ENCODE peak calls at places on chromosome X, in ten cellular contexts. K, J, M, D, S, Y, Z, O, L and H are unnamed samples.

GRCh38 chrX:46208225-46208854 is 336.9 kb downstream of the ZNF674 start:
- DNase-seq in L (no peak), Y (no peak), S (no peak), Z (peak), M (no peak), D (peak), O (no peak), J (peak), K (no peak), H (no peak)

GRCh38 chrX:132489256-132490085 is 633 bp upstream of the MBNL3 start:
- DNase-seq in L (no peak), S (no peak), M (peak), O (peak), K (no peak), Y (peak), J (peak), D (peak), Z (peak), H (peak)

GRCh38 chrX:83845397-83845796 is 15.5 kb upstream of the CYLC1 start:
- DNase-seq in Y (no peak), S (peak), K (peak), D (peak), Z (no peak), J (peak), O (peak), L (no peak), M (no peak), H (no peak)

GRCh38 chrX:66731398-66731797 is 92.5 kb upstream of the EDA2R start:
- DNase-seq in D (peak), K (peak), S (peak), J (no peak), L (no peak), Z (peak), O (no peak), M (no peak), Y (no peak), H (no peak)

GRCh38 chrX:8743126-8743732 is 11.3 kb upstream of the ANOS1 start:
- DNase-seq in Z (peak), J (peak), L (no peak), D (peak), S (no peak), Y (peak), K (no peak), M (peak), O (peak), H (peak)

GRCh38 chrX:20437678-20438077 is 171.0 kb upstream of the RPS6KA3 start:
- DNase-seq in J (no peak), O (no peak), Y (no peak), K (no peak), L (no peak), Z (no peak), D (no peak), S (no peak), M (no peak), H (no peak)

GRCh38 chrX:109487640-109488039 is 5.8 kb upstream of the GUCY2F start:
- DNase-seq in S (no peak), Y (no peak), O (no peak), Z (no peak), D (no peak), K (no peak), J (no peak), M (no peak), L (no peak), H (no peak)

GRCh38 chrX:102745513-102746133 is 25.1 kb downstream of the GPRASP3 start:
- DNase-seq in O (peak), J (no peak), M (no peak), L (no peak), S (no peak), Y (peak), Z (no peak), K (no peak), D (peak), H (no peak)

GRCh38 chrX:151871244-151871643 is 41.4 kb upstream of the MAGEA4 start:
- DNase-seq in M (no peak), L (no peak), D (no peak), K (peak), O (no peak), J (peak), Z (peak), S (peak), Y (no peak), H (no peak)

DNA sequence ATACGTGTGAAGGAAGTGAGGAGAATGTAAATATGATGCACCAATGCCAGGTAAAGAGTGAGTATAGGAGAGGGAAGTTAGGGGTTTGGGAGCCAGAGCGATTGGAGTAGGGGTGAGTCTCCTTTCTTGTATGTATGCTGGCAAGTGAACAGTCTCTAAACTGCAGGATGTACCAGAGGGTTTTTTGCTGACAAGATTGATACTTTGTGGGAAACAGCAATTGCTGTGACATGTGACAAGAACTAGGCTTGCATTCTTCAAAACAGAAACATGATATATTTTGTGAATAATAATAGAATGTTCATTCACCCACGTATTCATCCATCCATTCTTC is 710 bp downstream of the CHIC1 start:
- DNase-seq in J (no peak), S (no peak), M (no peak), Y (no peak), O (no peak), Z (no peak), L (no peak), D (peak), K (peak), H (no peak)
- TF ChIP-seq CTCF in J (no peak), S (no peak), M (no peak), Y (no peak), O (no peak), Z (no peak), L (no peak), D (no peak), K (no peak), H (no peak)

GRCh38 chrX:140526138-140526537 is 21.3 kb upstream of the SOX3 start:
- DNase-seq in O (no peak), D (no peak), L (no peak), J (no peak), S (no peak), Z (no peak), M (no peak), K (no peak), Y (no peak), H (no peak)
- TF ChIP-seq CTCF in O (no peak), D (no peak), L (no peak), J (no peak), S (no peak), Z (no peak), M (no peak), K (no peak), Y (no peak), H (no peak)

DNA sequence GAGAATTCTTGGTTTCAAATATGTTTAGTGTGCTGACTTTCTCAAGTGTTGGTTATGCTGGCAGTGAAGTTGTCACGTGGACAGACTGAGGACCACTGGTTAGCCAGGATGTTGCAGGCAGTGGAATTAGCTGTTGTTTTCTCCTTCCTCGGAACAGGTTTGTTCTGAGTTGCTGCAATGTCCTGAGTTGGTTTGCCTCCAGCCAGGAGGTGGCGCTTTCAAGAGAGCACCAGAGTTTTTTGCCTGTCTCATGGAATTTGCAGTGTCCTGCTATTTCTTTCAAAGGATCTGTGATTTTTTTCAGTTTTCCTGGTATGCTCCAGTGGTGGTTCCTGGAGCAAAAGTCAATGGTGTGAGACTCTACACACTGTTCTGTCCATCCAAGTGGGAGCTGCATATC is 158.1 kb upstream of the CXorf66 start:
- DNase-seq in Z (no peak), J (peak), S (no peak), M (no peak), D (peak), K (no peak), O (peak), L (no peak), Y (no peak), H (no peak)
- TF ChIP-seq CTCF in Z (no peak), J (no peak), S (no peak), M (peak), D (peak), K (no peak), O (peak), L (no peak), Y (no peak), H (peak)

DNA sequence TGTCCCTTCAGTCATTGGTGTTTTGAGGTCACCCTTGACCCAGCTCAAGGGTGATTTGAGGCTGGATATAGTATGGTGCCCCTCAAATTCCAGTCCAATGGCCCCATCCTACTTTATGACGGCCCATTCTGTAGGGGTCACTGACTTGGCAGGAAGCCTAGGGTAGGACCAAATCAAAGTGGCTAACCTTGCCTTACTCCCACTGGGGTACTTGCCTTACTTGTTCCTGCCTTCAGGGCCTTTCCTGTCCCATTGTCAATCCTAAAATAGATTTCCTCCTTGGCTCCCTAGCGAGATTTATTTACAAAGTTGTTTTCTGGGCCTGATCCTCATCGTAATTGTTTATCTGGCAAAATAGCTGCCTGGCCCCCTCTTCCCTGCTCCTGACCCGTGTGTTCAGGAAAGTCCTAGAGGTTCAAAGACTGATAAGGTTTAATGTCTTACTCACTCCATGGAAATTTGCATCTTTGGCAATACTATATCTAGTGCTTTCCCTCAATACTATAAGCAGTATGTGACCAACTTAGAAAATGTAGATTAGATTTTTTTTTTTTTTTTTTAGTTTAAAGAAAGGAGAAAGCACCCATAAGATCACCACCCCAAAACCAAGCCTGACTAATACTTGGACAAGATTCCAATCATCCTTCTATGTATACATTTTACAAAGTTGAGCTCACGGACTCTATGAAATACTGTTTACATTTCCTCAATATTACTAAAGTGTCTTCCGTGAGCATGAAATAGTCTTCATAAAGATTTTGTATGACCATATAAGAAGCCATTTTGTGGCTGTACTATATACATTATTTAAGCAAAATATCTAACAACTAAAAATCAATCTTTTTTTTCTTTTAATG is 44.8 kb downstream of the MSN start:
- DNase-seq in Y (no peak), J (no peak), Z (no peak), D (no peak), S (no peak), O (no peak), M (no peak), K (no peak), L (no peak), H (no peak)
- TF ChIP-seq CTCF in Y (no peak), J (no peak), Z (no peak), D (no peak), S (no peak), O (no peak), M (no peak), K (no peak), L (no peak), H (no peak)

DNA sequence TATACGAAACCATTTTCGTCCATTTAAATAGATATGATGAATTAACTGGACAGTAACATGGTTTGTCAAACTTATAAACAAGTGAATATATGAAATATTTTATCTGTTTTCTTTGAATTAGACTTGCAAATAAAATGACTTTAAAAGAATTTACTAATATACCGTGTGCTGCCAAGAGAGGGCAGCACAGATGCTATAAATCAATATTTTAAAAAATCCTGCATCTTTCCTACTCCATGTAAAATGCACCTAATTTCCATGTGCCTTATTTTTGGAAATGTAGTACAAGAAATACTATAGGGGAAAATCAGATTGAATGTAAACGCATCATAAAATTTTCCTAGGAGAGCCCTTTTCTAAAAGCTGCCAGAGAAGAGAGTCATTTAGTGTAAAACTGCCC is 62.2 kb downstream of the PRKX start:
- DNase-seq in D (peak), O (no peak), L (no peak), Y (no peak), K (no peak), J (no peak), M (no peak), S (peak), Z (peak), H (no peak)
- TF ChIP-seq CTCF in D (peak), O (peak), L (peak), Y (peak), K (peak), J (peak), M (peak), S (peak), Z (peak), H (peak)

DNA sequence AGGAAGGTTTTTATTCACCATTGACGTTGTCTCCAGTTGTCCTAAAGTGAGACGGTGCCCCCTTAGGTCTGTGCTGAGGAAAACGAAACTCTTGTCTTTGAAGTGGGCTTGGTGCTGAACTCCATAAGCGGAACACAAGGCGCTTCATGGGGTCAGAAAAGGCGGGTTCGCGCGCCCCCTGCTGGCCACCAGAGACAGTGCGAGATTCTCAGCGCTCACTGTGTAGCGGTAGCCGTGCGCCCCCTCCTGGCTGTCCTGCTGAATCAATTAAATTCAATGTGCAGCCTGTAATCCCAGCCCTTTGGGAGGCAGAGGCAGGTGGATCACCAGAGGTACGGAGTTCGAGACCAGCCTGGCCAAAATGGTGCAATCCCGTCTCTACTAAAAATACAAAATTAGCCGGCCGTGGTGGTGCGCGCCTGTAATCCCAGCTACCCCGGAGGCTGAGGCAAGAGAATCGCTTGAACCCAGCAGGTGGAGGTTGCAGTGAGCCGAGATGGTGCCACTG is 64.1 kb downstream of the RLIM start:
- DNase-seq in O (peak), J (peak), Z (peak), L (peak), K (peak), Y (peak), M (peak), S (peak), D (peak), H (peak)
- TF ChIP-seq CTCF in O (peak), J (peak), Z (peak), L (peak), K (peak), Y (peak), M (peak), S (peak), D (peak), H (peak)